ENCODE peak calls at places on chromosomes 13 and 19, in five cellular contexts. X is PC-3, Y is kidney, A is uterus, E is body of pancreas. W is an unnamed sample.

GRCh38 chr19:4337906-4338440 is 654 bp downstream of the STAP2 start:
- DNase-seq in X (peak), Y (no peak), A (no peak), E (no peak), W (no peak)

GRCh38 chr13:87128006-87128405 is 543.2 kb upstream of the SLITRK5 start:
- DNase-seq in X (no peak), Y (no peak), A (no peak), E (no peak), W (no peak)

GRCh38 chr13:110815471-110816204 is 99.2 kb downstream of the ANKRD10 start:
- DNase-seq in X (peak), Y (no peak), A (no peak), E (no peak), W (no peak)

GRCh38 chr13:27516103-27516502 is 65.7 kb upstream of the MTIF3 start:
- DNase-seq in X (no peak), Y (no peak), A (no peak), E (no peak), W (no peak)

GRCh38 chr13:47396915-47397314 is 500.1 kb upstream of the HTR2A start:
- DNase-seq in X (no peak), Y (no peak), A (no peak), E (no peak), W (no peak)

GRCh38 chr19:38433268-38433733 is at the start of gene RYR1:
- DNase-seq in X (no peak), Y (peak), A (no peak), E (no peak), W (no peak)

GRCh38 chr13:80840313-80840976 is 499.5 kb upstream of the SPRY2 start:
- DNase-seq in X (peak), Y (no peak), A (peak), E (no peak), W (no peak)

GRCh38 chr13:93226623-93227279 is at the start of gene GPC6:
- DNase-seq in X (peak), Y (peak), A (no peak), E (no peak), W (no peak)

GRCh38 chr13:60109285-60109684 is 54.4 kb downstream of the DIAPH3 start:
- DNase-seq in X (no peak), Y (no peak), A (no peak), E (no peak), W (no peak)

GRCh38 chr13:46039421-46040036 is 13.0 kb downstream of the ZC3H13 start:
- DNase-seq in X (no peak), Y (no peak), A (no peak), E (no peak), W (no peak)

GRCh38 chr13:98254541-98254940 is 77.5 kb upstream of the RNF113B start:
- DNase-seq in X (no peak), Y (no peak), A (no peak), E (no peak), W (no peak)

GRCh38 chr19:6273701-6274601 is 5.8 kb downstream of the MLLT1 start:
- DNase-seq in X (peak), Y (peak), A (peak), E (peak), W (no peak)

GRCh38 chr13:48656621-48657020 is 2.9 kb downstream of the CYSLTR2 start:
- DNase-seq in X (no peak), Y (no peak), A (no peak), E (no peak), W (no peak)

GRCh38 chr19:11131471-11131870 is 24.1 kb downstream of the SPC24 start:
- DNase-seq in X (no peak), Y (no peak), A (no peak), E (no peak), W (no peak)

GRCh38 chr19:4609878-4610511 is 29.3 kb upstream of the TNFAIP8L1 start:
- DNase-seq in X (no peak), Y (peak), A (no peak), E (no peak), W (no peak)

GRCh38 chr19:41548047-41548446 is 27.9 kb upstream of the CEACAM21 start:
- DNase-seq in X (no peak), Y (no peak), A (no peak), E (no peak), W (no peak)

GRCh38 chr13:101258071-101258470 is 158.2 kb downstream of the NALCN start:
- DNase-seq in X (peak), Y (no peak), A (no peak), E (no peak), W (no peak)

DNA sequence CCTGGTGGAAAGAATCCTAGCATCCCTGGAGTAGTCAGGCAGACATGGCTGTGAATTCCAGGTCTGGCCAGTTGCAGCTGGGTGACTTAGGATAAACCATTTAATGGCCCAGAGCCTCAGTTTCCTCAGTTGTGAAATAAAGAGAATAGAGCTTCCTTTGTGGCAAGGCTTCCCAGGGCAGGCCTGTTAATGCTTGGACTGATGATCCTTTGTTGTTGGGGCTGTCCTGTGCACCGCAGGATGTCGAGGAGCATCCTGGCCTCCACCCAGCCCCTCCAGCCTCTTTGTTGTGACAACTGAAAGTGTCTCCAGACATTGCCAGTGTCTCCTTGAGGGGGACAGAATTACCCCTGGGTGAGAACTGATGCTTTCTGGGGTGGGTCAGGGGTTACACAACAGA is 16.3 kb downstream of the LYL1 start:
- DNase-seq in X (no peak), Y (no peak), A (no peak), E (no peak), W (no peak)
- H3K27ac ChIP-seq in X (no peak), Y (no peak), A (peak), E (no peak), W (peak)

GRCh38 chr19:48635263-48635965 is 1.8 kb downstream of the DBP start:
- DNase-seq in X (peak), Y (peak), A (peak), E (peak), W (peak)
- H3K27ac ChIP-seq in X (peak), Y (peak), A (peak), E (peak), W (peak)

DNA sequence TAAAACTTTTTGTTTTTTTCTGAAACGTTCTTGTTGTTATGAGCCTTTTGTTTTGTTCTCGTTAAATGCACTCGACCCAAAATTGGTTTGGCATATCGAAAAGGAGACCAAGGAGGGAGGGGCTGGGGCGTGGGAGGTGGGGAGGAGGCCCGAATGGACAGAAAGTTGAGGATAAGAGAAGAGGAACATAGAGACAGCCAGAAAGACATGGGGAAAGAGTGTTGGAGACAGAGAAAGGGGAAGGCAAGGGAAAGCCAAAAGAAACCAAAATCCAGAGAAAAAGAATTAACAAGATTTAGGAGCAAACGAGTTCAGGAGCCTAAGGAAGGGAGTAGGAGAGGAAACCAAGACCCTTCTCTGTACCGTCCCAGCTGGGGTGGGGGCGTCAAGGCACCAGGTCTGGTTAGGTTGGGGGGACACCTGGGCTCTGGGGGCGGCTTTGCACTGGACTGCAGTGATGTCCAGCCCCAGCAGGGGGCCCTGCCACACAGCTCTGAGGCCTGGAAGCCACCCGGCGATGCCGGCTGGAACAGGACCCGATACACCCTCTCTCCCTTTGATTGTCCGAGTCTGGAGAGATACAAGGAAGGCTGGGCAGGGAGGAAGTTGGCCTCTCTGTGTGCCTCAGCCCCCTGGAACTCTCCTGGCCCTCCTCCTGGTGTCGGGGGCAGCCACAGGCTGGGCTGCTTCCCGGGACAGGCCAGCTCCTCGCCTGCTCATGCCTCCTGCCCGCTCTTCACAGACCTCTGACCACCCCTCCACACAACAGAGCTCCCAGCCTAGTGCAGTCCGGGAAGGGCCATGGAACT is 11.6 kb upstream of the ASF1B start:
- DNase-seq in X (peak), Y (peak), A (peak), E (peak), W (peak)
- H3K27ac ChIP-seq in X (no peak), Y (peak), A (peak), E (no peak), W (peak)

DNA sequence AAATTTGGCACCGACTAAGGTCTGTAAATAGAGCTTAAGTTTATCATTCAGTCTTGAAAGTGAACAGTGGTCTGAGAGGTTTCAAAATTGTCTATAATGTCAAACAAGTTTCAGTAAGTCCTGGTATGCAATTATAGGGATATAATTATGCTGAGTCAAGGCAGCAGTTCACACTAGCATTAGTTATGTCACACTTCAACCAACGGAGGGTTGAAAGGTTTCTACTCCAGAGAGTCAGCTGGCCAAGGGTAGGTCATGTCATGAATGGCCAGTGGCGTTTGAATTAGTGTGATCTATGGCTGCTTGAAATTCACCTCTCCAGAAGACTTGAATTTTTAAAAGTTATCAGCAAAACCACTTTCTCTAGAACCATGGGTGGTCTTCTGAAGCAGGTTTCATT is 108.6 kb downstream of the TNFRSF19 start:
- DNase-seq in X (no peak), Y (no peak), A (no peak), E (no peak), W (no peak)
- H3K27ac ChIP-seq in X (peak), Y (peak), A (no peak), E (peak), W (no peak)

DNA sequence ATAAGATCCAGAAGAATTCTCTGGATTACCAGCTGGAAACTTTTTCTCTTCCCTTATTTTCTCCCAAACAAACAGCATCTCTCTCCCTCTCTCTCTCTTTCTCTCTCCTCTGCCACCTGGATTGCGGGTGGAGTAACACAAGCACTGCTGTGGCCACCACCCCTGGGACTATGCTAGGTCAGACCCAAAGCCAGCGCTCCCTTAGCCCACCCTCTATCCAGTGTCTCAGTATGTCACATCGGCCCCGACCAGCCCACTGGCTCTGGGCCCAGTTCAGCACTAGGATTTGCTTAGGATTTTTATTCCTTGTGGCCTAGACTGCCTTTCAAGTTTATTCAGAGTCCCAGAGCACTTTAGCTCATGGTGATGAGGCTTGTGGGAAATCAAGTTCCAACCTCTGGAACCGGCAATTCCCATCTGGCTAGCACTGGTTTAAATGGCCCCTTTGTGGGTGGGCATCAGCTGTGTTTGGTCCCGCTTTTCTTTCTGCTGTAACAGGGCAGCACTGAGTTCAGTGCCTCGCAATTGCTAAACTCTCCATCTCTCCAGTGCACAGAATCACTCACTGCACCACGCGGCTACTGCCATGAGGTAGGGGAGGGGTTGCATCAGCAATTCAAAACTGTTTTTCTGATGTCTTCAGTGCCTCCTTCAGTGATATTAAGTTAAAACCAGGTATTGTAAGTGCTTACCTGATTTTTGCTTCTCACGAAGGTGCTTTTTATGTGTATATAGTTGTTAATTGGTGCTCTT is 1623.1 kb downstream of the SLITRK5 start:
- DNase-seq in X (no peak), Y (peak), A (no peak), E (no peak), W (no peak)
- H3K27ac ChIP-seq in X (no peak), Y (no peak), A (no peak), E (no peak), W (no peak)

GRCh38 chr13:113622791-113623490 is 35.1 kb downstream of the ATP4B start:
- DNase-seq in X (no peak), Y (peak), A (no peak), E (no peak), W (no peak)

GRCh38 chr13:113621046-113621445 is 36.5 kb downstream of the TFDP1 start:
- DNase-seq in X (no peak), Y (peak), A (no peak), E (no peak), W (no peak)

GRCh38 chr13:113618455-113618854 is 33.9 kb downstream of the TFDP1 start:
- DNase-seq in X (no peak), Y (peak), A (no peak), E (no peak), W (no peak)

GRCh38 chr13:113616991-113617749 is 32.6 kb downstream of the TFDP1 start:
- DNase-seq in X (no peak), Y (peak), A (no peak), E (no peak), W (peak)

GRCh38 chr13:113620036-113620435 is 35.5 kb downstream of the TFDP1 start:
- DNase-seq in X (no peak), Y (peak), A (no peak), E (no peak), W (no peak)
- H3K27ac ChIP-seq in X (no peak), Y (no peak), A (no peak), E (no peak), W (no peak)

GRCh38 chr19:43594710-43595604 is 977 bp downstream of the IRGQ start:
- DNase-seq in X (peak), Y (peak), A (no peak), E (peak), W (peak)
- H3K27ac ChIP-seq in X (peak), Y (peak), A (peak), E (peak), W (peak)

GRCh38 chr19:1182727-1183126 is 8.7 kb upstream of the SBNO2 start:
- DNase-seq in X (no peak), Y (no peak), A (no peak), E (no peak), W (no peak)

GRCh38 chr19:1183543-1184172 is 9.6 kb upstream of the SBNO2 start:
- DNase-seq in X (peak), Y (peak), A (no peak), E (peak), W (no peak)

GRCh38 chr19:1182068-1182467 is 8.0 kb upstream of the SBNO2 start:
- DNase-seq in X (no peak), Y (no peak), A (no peak), E (no peak), W (no peak)

GRCh38 chr19:1177322-1178114 is 3.5 kb upstream of the SBNO2 start:
- DNase-seq in X (peak), Y (peak), A (no peak), E (no peak), W (no peak)

GRCh38 chr19:1181606-1182005 is 7.5 kb upstream of the SBNO2 start:
- DNase-seq in X (peak), Y (peak), A (no peak), E (peak), W (no peak)
- H3K27ac ChIP-seq in X (peak), Y (peak), A (no peak), E (peak), W (no peak)

W was measured in caudate nucleus.